ENCODE peak calls at places on chromosomes 6 and 20, in four cellular contexts. O is mesendoderm, V is H9, L is IMR-90. P is an unnamed sample.

GRCh38 chr6:29989211-29989610 is 46.9 kb downstream of the HLA-A start:
- DNase-seq in V (no peak), O (no peak), L (no peak), P (no peak)

GRCh38 chr20:21106171-21106694 is at the start of gene LINC00237:
- DNase-seq in V (peak; percentile 39), L (no peak), O (peak; percentile 31), P (no peak)

GRCh38 chr6:67558985-67559384 is 1076.1 kb upstream of the ADGRB3 start:
- DNase-seq in O (no peak), L (no peak), V (no peak), P (no peak)

GRCh38 chr6:134182528-134182927 is 130.1 kb upstream of the SLC2A12 start:
- DNase-seq in L (no peak), O (peak; percentile 70), V (no peak), P (no peak)

GRCh38 chr6:154408906-154409500 is 52.4 kb upstream of the IPCEF1 start:
- DNase-seq in L (peak; percentile 66), O (no peak), V (no peak), P (no peak)

GRCh38 chr6:7215140-7215539 is 97.9 kb downstream of the SSR1 start:
- DNase-seq in O (no peak), V (no peak), L (peak; percentile 70), P (no peak)

GRCh38 chr20:61510778-61511330 is 258.8 kb downstream of the CDH4 start:
- DNase-seq in L (no peak), V (no peak), O (peak; percentile 94), P (no peak)

GRCh38 chr6:90938116-90938515 is 351.2 kb upstream of the MAP3K7 start:
- DNase-seq in V (no peak), O (no peak), L (no peak), P (no peak)

GRCh38 chr6:108621117-108621516 is 60.4 kb downstream of the FOXO3 start:
- DNase-seq in O (peak; percentile 73), V (no peak), L (peak; percentile 90), P (no peak)

GRCh38 chr6:170205534-170206316 is 85.2 kb downstream of the DLL1 start:
- DNase-seq in L (no peak), V (peak; percentile 12), O (no peak), P (no peak)

GRCh38 chr6:170205126-170205525 is 85.8 kb downstream of the DLL1 start:
- DNase-seq in O (no peak), L (no peak), V (peak; percentile 15), P (no peak)

GRCh38 chr6:170206931-170207431 is 83.9 kb downstream of the DLL1 start:
- DNase-seq in V (no peak), O (no peak), L (no peak), P (no peak)

GRCh38 chr6:170207586-170207985 is 83.3 kb downstream of the DLL1 start:
- DNase-seq in L (no peak), V (peak; percentile 22), O (no peak), P (no peak)

GRCh38 chr6:170206317-170206621 is 84.6 kb downstream of the DLL1 start:
- DNase-seq in O (no peak), L (no peak), V (no peak), P (no peak)
- H3K23ac ChIP-seq in O (no peak overlapping the region), L (no peak overlapping the region), V (no peak overlapping the region), P (peak overlapping the region; percentile 16)

DNA sequence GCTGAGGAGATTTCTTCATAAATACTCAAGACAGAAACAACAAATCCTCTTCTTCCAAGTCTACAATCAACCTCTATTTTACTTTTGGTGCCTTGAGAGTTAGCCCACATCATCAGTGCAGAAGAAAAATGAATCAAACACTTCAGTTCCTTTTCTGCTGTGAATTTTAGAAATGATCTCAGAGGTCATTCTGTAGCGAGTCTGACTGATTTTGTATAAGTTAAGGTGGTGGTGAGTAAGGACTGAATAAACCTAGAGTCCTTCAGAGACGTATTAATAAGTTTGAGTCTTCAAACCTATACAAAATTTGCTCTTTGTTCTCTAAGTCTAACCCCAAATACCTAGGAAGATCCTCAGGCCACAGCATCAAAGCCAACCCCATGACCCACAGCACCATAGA is 33.1 kb upstream of the NT5E start:
- DNase-seq in V (no peak), L (peak; percentile 48), O (no peak), P (no peak)
- H3K23ac ChIP-seq in V (no peak overlapping the region), L (peak overlapping the region; percentile 69), O (no peak overlapping the region), P (no peak overlapping the region)

GRCh38 chr6:122399348-122400120 is at the start of gene HSF2:
- DNase-seq in O (peak; percentile 99), V (peak; percentile 99), L (peak; percentile 99), P (peak; percentile 91)
- H3K23ac ChIP-seq in O (peak within 1 kb of the TSS; percentile 85), V (no peak within 1 kb of the TSS), L (peak within 1 kb of the TSS; percentile 97), P (peak within 1 kb of the TSS; percentile 95)

GRCh38 chr6:33875696-33876095 is 71.9 kb upstream of the MLN start:
- DNase-seq in V (no peak), L (no peak), O (peak; percentile 36), P (no peak)
- H3K23ac ChIP-seq in V (no peak overlapping the region), L (no peak overlapping the region), O (no peak overlapping the region), P (no peak overlapping the region)

GRCh38 chr6:36028088-36028886 is 679 bp downstream of the MAPK14 start:
- DNase-seq in L (peak; percentile 12), O (peak; percentile 46), V (peak; percentile 37), P (peak; percentile 24)
- H3K23ac ChIP-seq in L (peak overlapping the region; percentile 25), O (peak overlapping the region; percentile 94), V (no peak overlapping the region), P (peak overlapping the region; percentile 92)

DNA sequence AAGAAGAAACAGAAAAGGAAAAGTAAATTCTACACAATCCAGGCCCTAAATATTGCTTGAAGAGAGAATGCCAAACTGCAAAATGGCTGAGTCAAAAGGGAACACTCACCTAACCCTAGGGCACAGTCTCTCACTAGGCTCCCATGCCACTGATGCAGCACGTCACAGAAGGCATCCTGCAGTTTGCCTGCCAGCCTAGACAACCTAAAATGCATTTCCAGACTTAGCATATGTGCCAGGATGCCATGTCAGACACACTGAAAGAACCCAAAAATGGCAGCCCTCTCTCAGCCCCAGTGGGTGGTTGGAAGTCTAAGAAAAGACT is 10.6 kb upstream of the SIRPD start:
- DNase-seq in O (no peak), L (peak; percentile 0), V (no peak), P (no peak)
- H3K23ac ChIP-seq in O (no peak overlapping the region), L (no peak overlapping the region), V (no peak overlapping the region), P (no peak overlapping the region)

GRCh38 chr6:24720131-24720603 is 1.2 kb upstream of the C6orf62 start:
- DNase-seq in L (peak; percentile 28), V (peak; percentile 30), O (peak; percentile 61), P (peak; percentile 32)
- H3K23ac ChIP-seq in L (peak overlapping the region; percentile 99), V (no peak overlapping the region), O (peak overlapping the region; percentile 81), P (peak overlapping the region; percentile 85)

DNA sequence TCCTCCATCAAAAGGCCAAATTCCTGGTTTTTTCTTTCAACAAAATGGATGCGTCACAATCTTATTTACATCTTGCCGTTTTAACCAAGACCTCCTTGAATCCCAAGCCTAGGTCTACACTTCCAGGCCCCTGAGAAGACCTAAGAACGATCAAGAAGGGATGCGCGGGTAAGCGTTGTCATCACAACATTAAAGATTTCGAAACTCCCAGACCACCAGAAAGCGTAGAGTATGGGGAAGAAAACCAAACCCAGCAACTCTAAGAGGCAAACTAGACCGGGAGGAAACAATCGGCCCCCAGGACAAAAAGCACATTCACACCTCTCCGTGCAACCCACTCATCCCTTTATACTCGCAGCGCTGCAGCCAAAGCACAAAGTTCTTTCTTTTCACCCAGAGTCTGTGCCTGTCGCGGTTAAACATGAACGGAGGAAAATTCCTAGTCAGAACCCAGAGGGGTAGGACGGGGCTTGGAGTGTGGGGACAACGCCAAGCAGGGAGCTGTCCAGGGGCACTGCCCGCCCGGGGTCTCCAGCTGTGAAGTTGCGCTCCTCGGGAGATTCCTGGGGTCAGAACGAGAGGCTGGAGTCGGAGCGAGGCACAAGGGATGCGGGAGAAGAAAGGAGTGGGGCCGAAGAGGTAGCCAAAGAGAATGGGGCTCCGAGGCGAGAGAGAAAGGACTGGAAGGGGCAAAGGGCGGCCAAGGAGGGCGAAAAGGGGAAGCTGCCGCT is 715 bp downstream of the OSER1 start:
- DNase-seq in O (peak; percentile 69), L (peak; percentile 35), V (no peak), P (peak; percentile 47)
- H3K23ac ChIP-seq in O (no peak overlapping the region), L (peak overlapping the region; percentile 96), V (no peak overlapping the region), P (peak overlapping the region; percentile 86)

P was measured in neuronal stem cell.